ENCODE peak calls at places on chromosomes 5 and 9, in four cellular contexts. One of them, this sample, is unnamed. For H3K9me3, the result is how much of the 10 kb centered on the place peaks cover.

GRCh38 chr5:132813599-132814440 is 718 bp downstream of the SOWAHA start:
- DNase-seq in pancreas: peak
- DNase-seq in T-helper 17 cell: peak
- DNase-seq in breast epithelium: no peak
- DNase-seq in this sample: peak

GRCh38 chr5:67152400-67152799 is 44.2 kb downstream of the CD180 start:
- DNase-seq in T-helper 17 cell: no peak
- DNase-seq in pancreas: no peak
- DNase-seq in breast epithelium: no peak
- DNase-seq in this sample: no peak

GRCh38 chr9:37060821-37061220 is 26.8 kb upstream of the PAX5 start:
- DNase-seq in breast epithelium: no peak
- DNase-seq in pancreas: no peak
- DNase-seq in T-helper 17 cell: no peak
- DNase-seq in this sample: no peak

GRCh38 chr5:154442801-154443200 is 3.0 kb upstream of the SAP30L start:
- DNase-seq in T-helper 17 cell: no peak
- DNase-seq in pancreas: no peak
- DNase-seq in breast epithelium: no peak
- DNase-seq in this sample: no peak

GRCh38 chr9:135045264-135046155 is 42.0 kb upstream of the OLFM1 start:
- DNase-seq in pancreas: no peak
- DNase-seq in T-helper 17 cell: no peak
- DNase-seq in breast epithelium: peak
- DNase-seq in this sample: no peak

GRCh38 chr9:137227057-137227852 is at the start of gene RNF224:
- DNase-seq in breast epithelium: peak
- DNase-seq in T-helper 17 cell: peak
- DNase-seq in pancreas: peak
- DNase-seq in this sample: peak

GRCh38 chr5:133821889-133822288 is 146.5 kb downstream of the C5orf15 start:
- DNase-seq in breast epithelium: no peak
- DNase-seq in T-helper 17 cell: no peak
- DNase-seq in pancreas: no peak
- DNase-seq in this sample: no peak

GRCh38 chr9:99038396-99038795 is 66.5 kb upstream of the TGFBR1 start:
- DNase-seq in breast epithelium: no peak
- DNase-seq in T-helper 17 cell: no peak
- DNase-seq in pancreas: no peak
- DNase-seq in this sample: no peak

GRCh38 chr9:130254753-130255637 is 10.6 kb upstream of the HMCN2 start:
- DNase-seq in breast epithelium: peak
- DNase-seq in T-helper 17 cell: no peak
- DNase-seq in pancreas: no peak
- DNase-seq in this sample: no peak

GRCh38 chr5:1343931-1344901 is 683 bp downstream of the CLPTM1L start:
- DNase-seq in pancreas: no peak
- DNase-seq in T-helper 17 cell: no peak
- DNase-seq in breast epithelium: no peak
- DNase-seq in this sample: peak

GRCh38 chr5:166370928-166371690 is 1920.3 kb upstream of the WWC1 start:
- DNase-seq in pancreas: no peak
- DNase-seq in breast epithelium: no peak
- DNase-seq in T-helper 17 cell: no peak
- DNase-seq in this sample: no peak

GRCh38 chr5:42636425-42636824 is 120.2 kb upstream of the CCDC152 start:
- DNase-seq in pancreas: no peak
- DNase-seq in breast epithelium: no peak
- DNase-seq in T-helper 17 cell: no peak
- DNase-seq in this sample: no peak

GRCh38 chr9:101566904-101567724 is 27.7 kb downstream of the PPP3R2 start:
- DNase-seq in T-helper 17 cell: no peak
- DNase-seq in pancreas: no peak
- DNase-seq in breast epithelium: no peak
- DNase-seq in this sample: peak

GRCh38 chr9:137723396-137724113 is 104.8 kb downstream of the EHMT1 start:
- DNase-seq in pancreas: no peak
- DNase-seq in T-helper 17 cell: no peak
- DNase-seq in breast epithelium: no peak
- DNase-seq in this sample: no peak

GRCh38 chr9:1879501-1879900 is 135.6 kb upstream of the SMARCA2 start:
- DNase-seq in T-helper 17 cell: no peak
- DNase-seq in breast epithelium: no peak
- DNase-seq in pancreas: no peak
- DNase-seq in this sample: no peak

GRCh38 chr5:139799359-139799758 is 3.8 kb downstream of the PSD2 start:
- DNase-seq in T-helper 17 cell: no peak
- DNase-seq in pancreas: no peak
- DNase-seq in breast epithelium: no peak
- DNase-seq in this sample: no peak

GRCh38 chr5:75235711-75236110 is 967 bp downstream of the ANKRD31 start:
- DNase-seq in pancreas: no peak
- DNase-seq in T-helper 17 cell: no peak
- DNase-seq in breast epithelium: no peak
- DNase-seq in this sample: no peak

GRCh38 chr5:135076801-135077200 is 42.8 kb upstream of the PITX1 start:
- DNase-seq in T-helper 17 cell: no peak
- DNase-seq in pancreas: no peak
- DNase-seq in breast epithelium: peak
- DNase-seq in this sample: no peak

GRCh38 chr5:111072949-111073682 is 1.6 kb downstream of the TSLP start:
- DNase-seq in pancreas: peak
- DNase-seq in T-helper 17 cell: peak
- DNase-seq in breast epithelium: peak
- DNase-seq in this sample: peak

GRCh38 chr9:27373851-27374250 is 76.9 kb upstream of the EQTN start:
- DNase-seq in T-helper 17 cell: no peak
- DNase-seq in pancreas: no peak
- DNase-seq in breast epithelium: no peak
- DNase-seq in this sample: no peak

GRCh38 chr5:126780165-126780827 is 3.4 kb downstream of the LMNB1 start:
- DNase-seq in breast epithelium: no peak
- DNase-seq in T-helper 17 cell: no peak
- DNase-seq in pancreas: no peak
- DNase-seq in this sample: peak

GRCh38 chr5:65334077-65334476 is 147.6 kb downstream of the ADAMTS6 start:
- DNase-seq in T-helper 17 cell: no peak
- DNase-seq in breast epithelium: no peak
- DNase-seq in pancreas: peak
- DNase-seq in this sample: no peak

GRCh38 chr5:2381861-2382260 is 369.6 kb downstream of the IRX2 start:
- DNase-seq in T-helper 17 cell: no peak
- DNase-seq in pancreas: no peak
- DNase-seq in breast epithelium: no peak
- DNase-seq in this sample: no peak
- H3K9me3 ChIP-seq in T-helper 17 cell: under half
- H3K9me3 ChIP-seq in pancreas: under half
- H3K9me3 ChIP-seq in breast epithelium: under half
- H3K9me3 ChIP-seq in this sample: under half

DNA sequence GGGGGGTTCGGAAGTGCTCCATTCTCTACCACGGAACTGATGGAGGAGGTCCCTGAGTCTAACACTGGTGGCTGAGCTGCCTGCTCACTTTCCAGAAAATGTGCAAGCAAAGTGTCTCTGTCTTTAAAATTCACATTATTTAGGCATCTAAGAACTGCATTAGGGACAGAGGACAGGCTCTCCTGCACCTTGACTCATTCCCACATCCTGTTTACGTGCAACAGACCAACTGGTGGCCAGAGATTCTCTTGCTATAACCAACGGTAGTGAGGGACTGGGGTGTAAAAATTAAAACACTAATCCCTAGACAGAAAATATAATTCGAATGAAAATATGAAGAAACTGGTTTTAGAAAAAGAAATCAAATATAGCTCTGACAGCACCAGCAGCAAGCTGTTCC is 320.9 kb downstream of the IRX2 start:
- DNase-seq in pancreas: no peak
- DNase-seq in T-helper 17 cell: no peak
- DNase-seq in breast epithelium: no peak
- DNase-seq in this sample: no peak
- H3K9me3 ChIP-seq in pancreas: under half
- H3K9me3 ChIP-seq in T-helper 17 cell: under half
- H3K9me3 ChIP-seq in breast epithelium: under half
- H3K9me3 ChIP-seq in this sample: under half

GRCh38 chr5:152723482-152723881 is 318.4 kb upstream of the NMUR2 start:
- DNase-seq in pancreas: no peak
- DNase-seq in T-helper 17 cell: no peak
- DNase-seq in breast epithelium: no peak
- DNase-seq in this sample: peak
- H3K9me3 ChIP-seq in pancreas: under half
- H3K9me3 ChIP-seq in T-helper 17 cell: under half
- H3K9me3 ChIP-seq in breast epithelium: under half
- H3K9me3 ChIP-seq in this sample: under half

GRCh38 chr5:23089316-23089715 is 236.2 kb upstream of the CDH12 start:
- DNase-seq in T-helper 17 cell: no peak
- DNase-seq in pancreas: no peak
- DNase-seq in breast epithelium: no peak
- DNase-seq in this sample: no peak
- H3K9me3 ChIP-seq in T-helper 17 cell: under half
- H3K9me3 ChIP-seq in pancreas: under half
- H3K9me3 ChIP-seq in breast epithelium: under half
- H3K9me3 ChIP-seq in this sample: under half

DNA sequence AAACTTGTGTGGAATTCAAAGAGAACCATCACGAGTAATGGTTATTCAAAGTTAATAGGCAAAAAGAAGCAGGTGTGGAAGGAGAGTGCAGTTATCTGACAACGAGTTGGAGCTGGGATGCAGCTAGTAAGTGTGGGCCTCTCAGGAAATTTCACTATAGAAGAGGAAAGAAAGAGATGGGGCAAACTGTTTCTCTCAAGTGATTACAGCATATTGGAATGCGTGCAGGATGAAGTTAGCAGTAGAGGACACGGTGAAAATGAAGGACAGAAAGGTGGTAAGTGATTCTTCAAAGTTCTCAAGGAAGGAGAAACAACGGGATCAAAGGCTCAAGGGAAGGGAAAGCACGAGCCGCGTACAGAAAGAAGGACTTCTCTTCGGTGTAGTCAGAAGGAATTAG is 84.0 kb downstream of the ADAMTS12 start:
- DNase-seq in T-helper 17 cell: no peak
- DNase-seq in pancreas: no peak
- DNase-seq in breast epithelium: no peak
- DNase-seq in this sample: no peak
- H3K9me3 ChIP-seq in T-helper 17 cell: under half
- H3K9me3 ChIP-seq in pancreas: under half
- H3K9me3 ChIP-seq in breast epithelium: under half
- H3K9me3 ChIP-seq in this sample: under half